ENCODE peak calls at places on chromosomes 4 and X, in seven cellular contexts. U, M, J, O, Y, R and Q are unnamed samples.

GRCh38 chrX:46295963-46296362 is 249.3 kb downstream of the ZNF674 start:
- DNase-seq in O (no peak), U (no peak), M (no peak), R (no peak), Y (no peak), J (no peak), Q (no peak)

GRCh38 chrX:31931225-31931624 is 859.4 kb upstream of the FTHL17 start:
- DNase-seq in U (no peak), M (no peak), R (no peak), O (no peak), Y (no peak), J (no peak), Q (no peak)

GRCh38 chrX:108022491-108023089 is 22.3 kb upstream of the VSIG1 start:
- DNase-seq in U (no peak), Y (no peak), J (no peak), M (no peak), R (no peak), O (no peak), Q (no peak)

GRCh38 chr4:76090241-76090691 is 15.8 kb downstream of the ART3 start:
- DNase-seq in U (no peak), O (no peak), M (peak), Y (no peak), R (no peak), J (no peak), Q (no peak)

GRCh38 chr4:170242471-170242870 is 152.7 kb upstream of the AADAT start:
- DNase-seq in O (no peak), Y (no peak), J (no peak), R (no peak), U (no peak), M (no peak), Q (no peak)

GRCh38 chr4:119317996-119318395 is 3.9 kb downstream of the FABP2 start:
- DNase-seq in M (no peak), Y (no peak), O (no peak), U (no peak), J (no peak), R (no peak), Q (no peak)

GRCh38 chr4:140233811-140234696 is 80.1 kb upstream of the MAML3 start:
- DNase-seq in O (no peak), Y (no peak), R (no peak), U (no peak), J (no peak), M (no peak), Q (peak)

GRCh38 chr4:98626350-98626749 is 32.1 kb downstream of the TSPAN5 start:
- DNase-seq in Y (no peak), R (no peak), J (no peak), U (no peak), O (no peak), M (no peak), Q (peak)

GRCh38 chr4:79233820-79234219 is 92.0 kb downstream of the NAA11 start:
- DNase-seq in O (no peak), U (no peak), R (no peak), M (no peak), J (no peak), Y (no peak), Q (no peak)

GRCh38 chr4:145937990-145938611 is 522 bp downstream of the ZNF827 start:
- DNase-seq in M (peak), R (no peak), O (no peak), J (no peak), U (peak), Y (peak), Q (no peak)

GRCh38 chrX:37906357-37906756 is 59.0 kb upstream of the DYNLT3 start:
- DNase-seq in Y (no peak), J (no peak), R (no peak), U (no peak), M (no peak), O (no peak), Q (no peak)

GRCh38 chr4:33890841-33891240 is 2353.5 kb downstream of the ARAP2 start:
- DNase-seq in R (no peak), M (no peak), U (no peak), Y (no peak), J (no peak), O (no peak), Q (no peak)

GRCh38 chrX:9378980-9379696 is 85.7 kb upstream of the TBL1X start:
- DNase-seq in O (no peak), Y (no peak), M (no peak), R (no peak), U (peak), J (no peak), Q (no peak)

GRCh38 chr4:30757357-30757756 is 37.2 kb downstream of the PCDH7 start:
- DNase-seq in O (no peak), R (no peak), Y (no peak), U (no peak), M (no peak), J (no peak), Q (no peak)

GRCh38 chr4:118954246-118954645 is 65.6 kb downstream of the SYNPO2 start:
- DNase-seq in J (no peak), O (no peak), M (no peak), Y (no peak), R (no peak), U (no peak), Q (no peak)

GRCh38 chrX:41275661-41276609 is 58.0 kb upstream of the DDX3X start:
- DNase-seq in U (peak), J (peak), R (peak), O (peak), M (peak), Y (peak), Q (peak)

GRCh38 chr4:100936676-100937390 is 410.5 kb downstream of the PPP3CA start:
- DNase-seq in U (no peak), Y (no peak), R (no peak), M (no peak), J (no peak), O (no peak), Q (no peak)

GRCh38 chr4:75714681-75715080 is 9.7 kb upstream of the USO1 start:
- DNase-seq in J (no peak), Y (no peak), R (no peak), M (no peak), O (no peak), U (no peak), Q (no peak)

GRCh38 chr4:43113196-43113595 is 220.7 kb downstream of the GRXCR1 start:
- DNase-seq in O (no peak), J (no peak), Y (no peak), R (no peak), U (no peak), M (no peak), Q (no peak)

GRCh38 chrX:53678667-53679066 is 7.9 kb downstream of the HUWE1 start:
- DNase-seq in O (no peak), Y (no peak), R (no peak), U (no peak), M (no peak), J (no peak), Q (no peak)

GRCh38 chr4:16916719-16917337 is 18.4 kb upstream of the LDB2 start:
- DNase-seq in U (peak), J (peak), R (no peak), O (peak), M (peak), Y (peak), Q (peak)

GRCh38 chrX:38859602-38860001 is 58.3 kb downstream of the MID1IP1 start:
- DNase-seq in Y (no peak), J (no peak), M (no peak), U (no peak), R (no peak), O (no peak), Q (no peak)

GRCh38 chr4:87044511-87045369 is 109.9 kb downstream of the AFF1 start:
- DNase-seq in U (no peak), Y (no peak), R (no peak), M (no peak), O (no peak), J (no peak), Q (no peak)

GRCh38 chrX:57573754-57574153 is 18.1 kb upstream of the ZXDB start:
- DNase-seq in Y (no peak), O (no peak), J (no peak), U (no peak), M (no peak), R (no peak), Q (no peak)

GRCh38 chr4:6277139-6277802 is 7.6 kb downstream of the WFS1 start:
- DNase-seq in Y (no peak), M (no peak), U (no peak), J (no peak), O (no peak), R (no peak), Q (no peak)

GRCh38 chrX:128691872-128692271 is 639.7 kb upstream of the ACTRT1 start:
- DNase-seq in J (no peak), R (no peak), O (no peak), M (no peak), U (no peak), Y (no peak), Q (no peak)

GRCh38 chr4:146059153-146059552 is 116.4 kb upstream of the LSM6 start:
- DNase-seq in M (no peak), J (no peak), R (no peak), U (no peak), Y (no peak), O (no peak), Q (no peak)

GRCh38 chrX:6574762-6575161 is 39.8 kb upstream of the VCX3A start:
- DNase-seq in J (no peak), Y (no peak), M (no peak), U (no peak), O (no peak), R (no peak), Q (no peak)

GRCh38 chr4:111274486-111274885 is 651.6 kb upstream of the PITX2 start:
- DNase-seq in U (no peak), M (no peak), R (no peak), Y (no peak), O (no peak), J (no peak), Q (no peak)

GRCh38 chr4:78520808-78521226 is 30.8 kb upstream of the ANXA3 start:
- DNase-seq in J (no peak), O (no peak), Y (no peak), M (no peak), U (no peak), R (no peak), Q (no peak)

GRCh38 chr4:153785830-153786721 is 2.8 kb downstream of the SFRP2 start:
- DNase-seq in O (no peak), U (no peak), J (no peak), M (no peak), R (no peak), Y (no peak), Q (peak)

GRCh38 chr4:80781436-80781835 is 249.1 kb upstream of the BMP3 start:
- DNase-seq in O (no peak), U (no peak), R (no peak), M (no peak), Y (no peak), J (no peak), Q (no peak)

GRCh38 chrX:44952329-44953027 is 79.5 kb downstream of the KDM6A start:
- DNase-seq in U (no peak), M (no peak), R (no peak), Y (no peak), O (no peak), J (no peak), Q (no peak)

GRCh38 chrX:12672362-12673106 is 118.7 kb upstream of the PRPS2 start:
- DNase-seq in Y (no peak), O (no peak), J (no peak), M (no peak), U (no peak), R (no peak), Q (no peak)

GRCh38 chr4:86359944-86360478 is at the start of gene MAPK10:
- DNase-seq in R (no peak), O (peak), J (peak), M (peak), U (peak), Y (peak), Q (peak)

GRCh38 chrX:136028383-136028984 is 43.2 kb downstream of the SLC9A6 start:
- DNase-seq in Y (no peak), U (no peak), J (no peak), O (no peak), M (no peak), R (no peak), Q (peak)

GRCh38 chr4:98803287-98803677 is 125.7 kb downstream of the EIF4E start:
- DNase-seq in Y (no peak), O (no peak), R (no peak), M (no peak), U (no peak), J (no peak), Q (no peak)

GRCh38 chrX:16786791-16787735 is 797 bp downstream of the TXLNG start:
- DNase-seq in U (peak), Y (peak), R (no peak), M (no peak), O (peak), J (no peak), Q (no peak)

GRCh38 chrX:16788477-16788876 is 2.2 kb downstream of the TXLNG start:
- DNase-seq in R (no peak), U (no peak), M (peak), J (no peak), O (no peak), Y (no peak), Q (no peak)

GRCh38 chrX:16785247-16786138 is 773 bp upstream of the TXLNG start:
- DNase-seq in Y (no peak), M (peak), U (peak), J (peak), R (no peak), O (no peak), Q (no peak)

GRCh38 chrX:16783452-16783851 is 2.8 kb upstream of the TXLNG start:
- DNase-seq in R (no peak), U (no peak), O (no peak), Y (no peak), J (no peak), M (no peak), Q (no peak)

GRCh38 chrX:16786139-16786790 is at the start of gene TXLNG:
- DNase-seq in Y (peak), M (peak), U (peak), O (peak), R (peak), J (peak), Q (peak)
- TF ChIP-seq POLR2A in Y (peak), M (peak), U (peak), O (peak), R (no peak), J (no peak), Q (peak)

DNA sequence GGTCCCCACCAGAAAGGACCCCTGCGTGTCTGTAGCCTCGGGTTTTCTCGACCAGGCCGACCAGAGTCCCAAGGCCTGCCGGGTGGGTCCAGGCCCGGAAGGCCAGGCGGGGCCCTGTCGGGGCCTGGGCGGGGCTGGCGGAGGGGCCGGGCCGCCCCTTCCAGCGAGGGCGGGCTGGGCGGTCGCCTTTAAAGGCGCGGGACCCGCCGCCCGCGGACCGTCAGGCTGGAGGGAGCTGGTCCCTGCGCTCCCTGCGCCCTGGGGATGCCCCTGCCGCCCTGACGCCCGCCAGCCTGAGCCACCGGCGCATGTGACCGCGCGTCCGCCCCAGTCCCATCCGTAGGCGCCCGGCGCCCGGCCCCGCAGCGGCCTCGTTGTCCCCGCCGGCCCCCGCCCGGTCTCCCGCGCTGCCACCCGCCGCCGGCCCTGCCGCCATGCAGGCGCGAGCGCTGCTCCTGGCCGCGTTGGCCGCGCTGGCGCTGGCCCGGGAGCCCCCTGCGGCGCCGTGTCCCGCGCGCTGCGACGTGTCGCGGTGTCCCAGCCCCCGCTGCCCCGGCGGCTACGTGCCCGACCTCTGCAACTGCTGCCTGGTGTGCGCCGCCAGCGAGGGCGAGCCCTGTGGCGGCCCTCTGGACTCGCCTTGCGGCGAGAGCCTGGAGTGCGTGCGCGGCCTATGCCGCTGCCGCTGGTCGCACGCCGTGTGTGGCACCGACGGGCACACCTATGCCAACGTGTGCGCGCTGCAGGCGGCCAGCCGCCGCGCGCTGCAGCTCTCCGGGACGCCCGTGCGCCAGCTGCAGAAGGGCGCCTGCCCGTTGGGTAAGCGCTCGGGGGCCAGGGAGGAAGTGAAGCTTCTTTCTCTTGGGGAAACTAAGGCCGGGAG is at the start of gene HTRA3:
- DNase-seq in R (no peak), U (peak), Y (no peak), M (no peak), O (no peak), J (peak), Q (no peak)
- TF ChIP-seq POLR2A in R (peak), U (no peak), Y (no peak), M (peak), O (no peak), J (no peak), Q (peak)

GRCh38 chrX:153793291-153793690 is 884 bp downstream of the IDH3G start:
- DNase-seq in O (no peak), U (no peak), Y (no peak), J (no peak), M (no peak), R (no peak), Q (no peak)

GRCh38 chrX:153791104-153791852 is 2.9 kb downstream of the IDH3G start:
- DNase-seq in M (no peak), R (no peak), Y (no peak), U (no peak), O (no peak), J (no peak), Q (no peak)

GRCh38 chrX:153792368-153792767 is 1.8 kb downstream of the IDH3G start:
- DNase-seq in J (no peak), U (no peak), R (no peak), Y (no peak), M (no peak), O (no peak), Q (no peak)

GRCh38 chrX:153794897-153795816 is 689 bp downstream of the SSR4 start:
- DNase-seq in U (peak), O (no peak), M (no peak), R (no peak), J (no peak), Y (no peak), Q (no peak)

DNA sequence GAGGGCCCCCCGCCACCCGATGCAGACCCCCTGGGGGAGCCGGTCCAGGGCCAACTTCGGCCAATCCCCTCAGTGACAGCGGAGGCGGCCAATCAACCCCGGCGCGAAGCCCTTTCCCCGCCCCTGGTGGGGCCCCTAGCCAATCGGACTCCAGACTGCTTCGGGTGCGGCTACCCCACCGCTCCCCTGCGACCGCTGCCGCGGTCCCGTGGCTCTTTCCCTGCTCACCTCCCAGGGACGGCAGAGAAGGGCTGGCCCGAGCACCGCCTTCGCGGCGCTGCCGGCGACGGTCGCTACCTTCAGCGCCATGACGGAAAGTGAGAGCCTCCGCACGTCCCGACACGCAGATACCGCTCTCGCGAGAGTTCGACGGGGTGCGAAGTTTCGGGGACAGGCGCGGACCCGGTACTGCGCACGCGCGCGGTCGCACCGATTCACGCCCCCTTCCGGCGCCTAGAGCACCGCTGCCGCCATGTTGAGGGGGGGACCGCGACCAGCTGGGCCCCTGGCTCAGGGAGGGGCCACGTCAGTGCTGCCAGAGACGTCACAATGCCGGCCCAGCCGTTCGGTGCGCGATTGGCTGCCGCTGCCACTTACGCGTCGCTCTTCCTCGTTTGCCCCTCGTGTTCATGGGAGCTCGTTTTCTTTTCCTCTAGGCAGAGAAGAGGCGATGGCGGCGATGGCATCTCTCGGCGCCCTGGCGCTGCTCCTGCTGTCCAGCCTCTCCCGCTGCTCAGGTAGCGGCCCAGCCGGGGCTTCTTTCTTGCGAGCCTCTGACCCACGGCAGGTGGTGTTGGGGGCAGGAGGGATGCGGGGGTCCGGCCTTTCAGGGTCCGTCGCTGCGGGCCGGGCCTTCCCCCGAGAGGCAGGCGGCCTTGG is at the start of the genes IDH3G and SSR4:
- DNase-seq in U (peak), O (peak), Y (peak), M (peak), J (peak), R (peak), Q (peak)
- TF ChIP-seq POLR2A in U (peak), O (peak), Y (peak), M (no peak), J (no peak), R (peak), Q (peak)

GRCh38 chr4:2250764-2251072 is 8.8 kb upstream of the HAUS3 start:
- DNase-seq in M (peak), O (peak), U (no peak), J (no peak), Y (peak), R (no peak), Q (peak)

GRCh38 chr4:2248821-2249261 is 6.9 kb upstream of the HAUS3 start:
- DNase-seq in R (peak), O (peak), Y (peak), U (no peak), M (peak), J (no peak), Q (no peak)

GRCh38 chr4:2248044-2248780 is 6.3 kb upstream of the HAUS3 start:
- DNase-seq in R (peak), U (no peak), J (peak), Y (peak), M (peak), O (peak), Q (peak)

GRCh38 chr4:2250003-2250763 is 8.3 kb upstream of the HAUS3 start:
- DNase-seq in J (peak), M (peak), R (peak), O (peak), U (no peak), Y (peak), Q (no peak)

GRCh38 chr4:2249526-2249991 is 7.6 kb upstream of the HAUS3 start:
- DNase-seq in R (peak), U (no peak), M (peak), O (peak), Y (peak), J (no peak), Q (no peak)
- TF ChIP-seq POLR2A in R (no peak), U (no peak), M (no peak), O (no peak), Y (no peak), J (no peak), Q (no peak)